ENCODE peak calls at places on chromosome 20, in four cellular contexts. C is IMR-90, E is astrocyte, O is lower lobe of right lung. H is an unnamed sample.

GRCh38 chr20:53631909-53632662 is 38.4 kb upstream of the ZNF217 start:
- DNase-seq in C (no peak), E (no peak), O (no peak), H (no peak)

GRCh38 chr20:58306421-58307261 is 2.9 kb upstream of the RAB22A start:
- DNase-seq in C (peak; percentile 76), E (peak; percentile 84), O (peak; percentile 71), H (peak; percentile 41)

GRCh38 chr20:8963330-8963729 is 105.6 kb upstream of the PLCB4 start:
- DNase-seq in C (no peak), E (no peak), O (no peak), H (no peak)

GRCh38 chr20:18739785-18740184 is 73.8 kb upstream of the SCP2D1 start:
- DNase-seq in C (peak; percentile 90), E (peak; percentile 66), O (no peak), H (peak; percentile 27)

GRCh38 chr20:1782181-1782580 is 113.0 kb upstream of the SIRPA start:
- DNase-seq in C (no peak), E (no peak), O (no peak), H (no peak)

GRCh38 chr20:1844723-1845523 is 50.3 kb upstream of the SIRPA start:
- DNase-seq in C (peak; percentile 92), E (peak; percentile 43), O (peak; percentile 71), H (peak; percentile 33)

GRCh38 chr20:22825076-22825475 is 210.0 kb upstream of the SSTR4 start:
- DNase-seq in C (peak; percentile 41), E (no peak), O (no peak), H (no peak)

GRCh38 chr20:20743511-20744169 is 31.2 kb upstream of the RALGAPA2 start:
- DNase-seq in C (no peak), E (peak; percentile 2), O (peak; percentile 69), H (no peak)

GRCh38 chr20:58892126-58892931 is 39.8 kb downstream of the GNAS start:
- DNase-seq in C (peak; percentile 50), E (peak; percentile 52), O (peak; percentile 81), H (peak; percentile 90)

GRCh38 chr20:17648782-17649730 is 33.0 kb downstream of the RRBP1 start:
- DNase-seq in C (no peak), E (no peak), O (peak; percentile 73), H (no peak)

GRCh38 chr20:9329356-9330092 is 184.9 kb upstream of the LAMP5 start:
- DNase-seq in C (no peak), E (no peak), O (no peak), H (no peak)

GRCh38 chr20:46070215-46070910 is 19.4 kb downstream of the NCOA5 start:
- DNase-seq in C (peak; percentile 86), E (peak; percentile 85), O (no peak), H (no peak)

GRCh38 chr20:34389206-34389953 is 26.3 kb downstream of the ITCH start:
- DNase-seq in C (no peak), E (peak; percentile 32), O (no peak), H (no peak)

GRCh38 chr20:64051532-64052325 is 2.3 kb upstream of the SOX18 start:
- DNase-seq in C (no peak), E (no peak), O (peak; percentile 73), H (no peak)

GRCh38 chr20:1809611-1810510 is 85.3 kb upstream of the SIRPA start:
- DNase-seq in C (peak; percentile 77), E (peak; percentile 77), O (no peak), H (peak; percentile 35)

GRCh38 chr20:52945862-52946522 is 26.2 kb upstream of the TSHZ2 start:
- DNase-seq in C (no peak), E (no peak), O (no peak), H (no peak)

GRCh38 chr20:49701313-49701731 is 12.4 kb downstream of the B4GALT5 start:
- DNase-seq in C (peak; percentile 43), E (no peak), O (no peak), H (peak; percentile 54)

GRCh38 chr20:58956078-58956477 is 25.0 kb upstream of the NELFCD start:
- DNase-seq in C (no peak), E (no peak), O (no peak), H (no peak)

GRCh38 chr20:46084805-46085792 is 4.7 kb downstream of the NCOA5 start:
- DNase-seq in C (peak; percentile 42), E (peak; percentile 13), O (no peak), H (peak; percentile 58)

GRCh38 chr20:53141651-53142050 is 169.5 kb downstream of the TSHZ2 start:
- DNase-seq in C (no peak), E (peak; percentile 46), O (no peak), H (no peak)

GRCh38 chr20:50464725-50465650 is 45.2 kb upstream of the PTPN1 start:
- DNase-seq in C (peak; percentile 28), E (no peak), O (no peak), H (no peak)

GRCh38 chr20:9974324-9974723 is 60.5 kb upstream of the ANKEF1 start:
- DNase-seq in C (no peak), E (no peak), O (no peak), H (no peak)

GRCh38 chr20:4158466-4159050 is 143.2 kb upstream of the RNF24 start:
- DNase-seq in C (no peak), E (no peak), O (peak; percentile 15), H (no peak)

GRCh38 chr20:47345214-47345613 is 11.3 kb downstream of the ZMYND8 start:
- DNase-seq in C (no peak), E (no peak), O (no peak), H (no peak)

GRCh38 chr20:3374296-3374695 is 33.2 kb downstream of the DNAAF9 start:
- DNase-seq in C (no peak), E (no peak), O (no peak), H (no peak)

GRCh38 chr20:12640255-12640654 is 368.5 kb upstream of the SPTLC3 start:
- DNase-seq in C (no peak), E (no peak), O (no peak), H (peak; percentile 6)

GRCh38 chr20:37970856-37971245 is 62.4 kb downstream of the TTI1 start:
- DNase-seq in C (no peak), E (no peak), O (no peak), H (no peak)

GRCh38 chr20:42531675-42531985 is 658.1 kb downstream of the PTPRT start:
- DNase-seq in C (no peak), E (no peak), O (no peak), H (peak; percentile 1)

GRCh38 chr20:21901470-21902275 is 196.2 kb downstream of the PAX1 start:
- DNase-seq in C (no peak), E (no peak), O (no peak), H (peak; percentile 20)

GRCh38 chr20:9817654-9818053 is 21.2 kb downstream of the PAK5 start:
- DNase-seq in C (no peak), E (no peak), O (no peak), H (no peak)

GRCh38 chr20:34907616-34908469 is 31.4 kb downstream of the ACSS2 start:
- DNase-seq in C (peak; percentile 92), E (peak; percentile 84), O (no peak), H (peak; percentile 90)

DNA sequence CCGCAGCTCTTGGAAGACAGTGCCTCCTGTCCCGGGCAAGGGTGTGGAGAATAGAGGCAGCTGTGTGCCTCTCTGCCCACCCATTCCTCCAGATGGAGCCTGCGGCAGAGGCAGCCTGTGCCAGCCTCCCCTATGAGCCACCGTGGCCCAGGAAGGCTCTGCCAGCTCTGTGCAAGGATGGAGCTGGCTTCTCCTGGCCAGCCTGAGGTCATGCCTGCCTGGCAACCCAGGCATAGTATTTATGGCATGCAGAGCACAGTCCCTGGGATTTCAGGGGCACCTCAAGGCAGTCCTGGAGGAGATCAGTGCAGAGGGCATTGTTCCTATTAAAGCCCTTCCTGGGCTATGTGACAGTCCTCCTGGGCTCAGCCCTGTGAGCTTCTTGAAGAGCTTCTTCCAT is 1.5 kb downstream of the EPB41L1 start:
- DNase-seq in C (no peak), E (no peak), O (no peak), H (no peak)
- H3K9me3 ChIP-seq in C (no peaks in the 10 kb centered on the region), E (no peaks in the 10 kb centered on the region), O (no peaks in the 10 kb centered on the region), H (no peaks in the 10 kb centered on the region)

GRCh38 chr20:25259788-25260254 is 11.9 kb downstream of the PYGB start:
- DNase-seq in C (no peak), E (no peak), O (no peak), H (no peak)
- H3K4me3 ChIP-seq in C (no peak overlapping the region), E (no peak overlapping the region), O (no peak overlapping the region), H (no peak overlapping the region)

DNA sequence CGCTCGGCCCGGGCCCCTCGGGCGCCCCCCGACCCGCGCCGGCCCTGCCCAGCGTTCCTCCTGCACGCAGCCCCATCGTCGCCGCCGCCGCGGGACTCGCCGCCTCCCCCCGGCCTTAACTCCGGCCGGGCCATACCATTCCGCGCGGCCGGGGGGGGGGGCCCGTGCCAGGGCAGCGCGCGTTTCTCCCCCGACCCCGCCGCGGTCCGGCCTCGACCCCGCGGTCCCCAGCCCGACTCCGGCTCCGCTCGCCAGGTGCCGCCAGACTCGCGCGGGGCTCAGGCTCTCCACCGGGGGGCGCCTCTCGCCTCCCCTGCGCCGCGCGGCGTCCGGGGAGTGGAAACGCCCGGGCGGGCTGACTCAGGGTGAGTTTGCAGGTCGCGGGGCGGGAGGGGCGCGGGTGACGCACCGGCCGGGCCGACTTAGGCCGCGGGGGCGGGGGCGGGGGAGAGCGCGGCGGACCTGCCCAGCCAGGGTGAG is at the start of gene SRXN1:
- DNase-seq in C (peak; percentile 93), E (peak; percentile 86), O (peak; percentile 95), H (peak; percentile 90)
- H3K27me3 ChIP-seq in C (peaks cover 3% of the 10 kb centered on the region), E (peaks cover 3% of the 10 kb centered on the region), O (peaks cover 3% of the 10 kb centered on the region), H (no peaks in the 10 kb centered on the region)

DNA sequence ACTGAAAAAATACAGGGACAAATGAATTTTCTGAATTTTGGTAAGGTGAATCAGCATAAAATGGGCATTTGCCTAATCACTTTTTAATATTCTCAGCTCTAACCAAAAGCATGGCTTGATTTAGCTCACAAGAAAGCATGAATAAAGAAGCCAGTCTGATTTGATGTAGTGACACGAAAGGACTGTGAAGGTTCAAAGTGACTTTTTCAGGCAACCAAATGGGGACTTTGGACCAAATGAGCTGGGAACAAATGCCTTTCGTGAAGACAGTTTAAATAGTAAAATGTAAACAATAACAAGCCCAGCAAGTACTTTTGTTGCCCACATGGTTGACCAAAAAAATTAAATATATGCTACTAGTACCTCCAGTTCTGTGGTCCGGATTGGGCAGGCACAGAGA is 12.9 kb upstream of the CBLN4 start:
- DNase-seq in C (no peak), E (no peak), O (no peak), H (no peak)
- H3K9me3 ChIP-seq in C (peaks cover 18% of the 10 kb centered on the region), E (peaks cover 11% of the 10 kb centered on the region), O (no peaks in the 10 kb centered on the region), H (no peaks in the 10 kb centered on the region)

DNA sequence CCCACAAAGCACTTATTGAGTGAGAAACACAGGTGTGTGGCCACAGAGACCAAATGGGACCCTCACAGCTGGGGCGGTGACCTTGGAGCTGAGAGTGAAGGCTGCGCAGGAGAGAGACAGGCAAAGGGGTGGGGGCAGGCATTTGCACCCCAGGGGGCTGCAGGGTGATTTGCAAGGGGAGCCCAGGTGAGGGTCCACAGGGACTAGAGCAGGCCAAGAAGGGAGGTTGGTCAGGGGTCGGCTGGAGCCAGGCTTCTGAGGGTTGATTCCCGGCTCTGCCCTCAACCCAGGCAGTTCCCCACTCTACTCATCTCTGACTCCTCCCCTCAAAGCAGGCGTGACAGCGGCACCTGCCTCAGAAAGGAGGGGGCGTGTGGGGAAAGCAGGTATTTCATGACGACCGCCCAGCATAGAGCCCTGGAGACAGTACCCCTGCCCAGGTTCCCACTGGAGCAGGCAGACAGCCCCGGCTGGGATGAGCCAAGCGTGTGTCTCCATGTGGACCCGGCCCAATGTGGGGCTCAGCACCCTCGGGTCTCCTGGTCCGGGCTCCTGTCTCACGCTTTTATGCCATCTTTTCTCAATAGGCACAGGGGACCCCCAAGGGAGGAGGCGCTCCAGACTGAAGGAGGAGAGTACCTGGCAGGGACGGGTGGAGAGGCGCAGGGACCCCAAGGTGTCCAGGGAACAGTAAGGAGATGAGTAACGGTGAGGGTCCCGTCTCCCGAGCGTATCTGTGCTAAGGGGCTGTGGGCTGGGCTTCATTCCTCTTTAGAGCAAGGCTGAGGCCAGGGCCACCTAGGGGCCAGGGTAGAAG is 3.1 kb upstream of the MRGBP start:
- DNase-seq in C (no peak), E (no peak), O (no peak), H (no peak)
- H3K4me3 ChIP-seq in C (no peak overlapping the region), E (no peak overlapping the region), O (peak overlapping the region; percentile 55), H (no peak overlapping the region)

H was measured in MG63.